ENCODE peak calls at places on chromosomes 3 and 15, in four cellular contexts. K is PC-3, X is MM.1S, Y is K562. D is an unnamed sample.

GRCh38 chr3:151976211-151977050 is 103.0 kb downstream of the SUCNR1 start:
- DNase-seq in X (no peak), K (peak; percentile 98), Y (no peak), D (no peak)

GRCh38 chr3:31918179-31919165 is 62.6 kb downstream of the OSBPL10 start:
- DNase-seq in Y (no peak), K (no peak), X (peak; percentile 87), D (peak; percentile 29)

GRCh38 chr3:172915911-172916514 is 165.5 kb downstream of the ECT2 start:
- DNase-seq in X (no peak), K (no peak), Y (no peak), D (no peak)

GRCh38 chr3:136250862-136251460 is 821 bp downstream of the PCCB start:
- DNase-seq in X (peak; percentile 65), K (peak; percentile 9), Y (peak; percentile 72), D (peak; percentile 36)

GRCh38 chr3:30282052-30282708 is 324.2 kb upstream of the TGFBR2 start:
- DNase-seq in Y (no peak), X (no peak), K (peak; percentile 89), D (no peak)

GRCh38 chr15:36622247-36622795 is 42.9 kb downstream of the CDIN1 start:
- DNase-seq in X (no peak), K (no peak), Y (no peak), D (no peak)

GRCh38 chr15:77580991-77581682 is 51.6 kb downstream of the LINGO1 start:
- DNase-seq in Y (no peak), X (no peak), K (no peak), D (no peak)

GRCh38 chr3:49351521-49352011 is 6.6 kb downstream of the GPX1 start:
- DNase-seq in X (no peak), K (peak; percentile 85), Y (no peak), D (no peak)

GRCh38 chr15:62068071-62068786 is 1.5 kb downstream of the C2CD4A start:
- DNase-seq in X (peak; percentile 50), Y (peak; percentile 20), K (peak; percentile 22), D (no peak)

GRCh38 chr3:159804726-159805410 is 183.8 kb upstream of the IL12A start:
- DNase-seq in K (peak; percentile 93), X (peak; percentile 88), Y (peak; percentile 35), D (peak; percentile 48)

GRCh38 chr3:127417709-127418559 is 130.1 kb upstream of the PRR20G start:
- DNase-seq in X (no peak), Y (no peak), K (no peak), D (no peak)

GRCh38 chr3:10882851-10883250 is 66.8 kb downstream of the SLC6A11 start:
- DNase-seq in Y (no peak), K (no peak), X (no peak), D (no peak)

GRCh38 chr3:39088456-39088855 is 19.0 kb downstream of the GORASP1 start:
- DNase-seq in K (no peak), Y (no peak), X (no peak), D (no peak)

GRCh38 chr3:38588995-38589937 is 60.2 kb downstream of the SCN5A start:
- DNase-seq in K (no peak), X (no peak), Y (no peak), D (no peak)

GRCh38 chr3:58173670-58174472 is 36.9 kb downstream of the DNASE1L3 start:
- DNase-seq in X (peak; percentile 49), Y (peak; percentile 17), K (peak; percentile 55), D (peak; percentile 63)

GRCh38 chr3:62755285-62755684 is 119.9 kb downstream of the CADPS start:
- DNase-seq in X (no peak), Y (no peak), K (peak; percentile 16), D (no peak)

GRCh38 chr3:148861277-148861869 is 3.7 kb upstream of the CPA3 start:
- DNase-seq in X (peak; percentile 58), K (peak; percentile 72), Y (peak; percentile 52), D (no peak)

GRCh38 chr15:62365795-62366442 is 200.8 kb upstream of the C2CD4B start:
- DNase-seq in Y (no peak), K (peak; percentile 6), X (no peak), D (no peak)

GRCh38 chr3:129119365-129120100 is 2.1 kb downstream of the RAB43 start:
- DNase-seq in X (peak; percentile 61), Y (no peak), K (peak; percentile 8), D (peak; percentile 21)

GRCh38 chr15:48017747-48018146 is 103.0 kb upstream of the SLC24A5 start:
- DNase-seq in X (no peak), K (no peak), Y (no peak), D (no peak)

GRCh38 chr3:125150525-125151436 is 61.8 kb downstream of the SLC12A8 start:
- DNase-seq in X (peak; percentile 68), Y (peak; percentile 67), K (peak; percentile 71), D (peak; percentile 71)

GRCh38 chr3:54557538-54558419 is 370.1 kb downstream of the LRTM1 start:
- DNase-seq in K (no peak), Y (no peak), X (no peak), D (no peak)

GRCh38 chr15:45111390-45112142 is 2.4 kb downstream of the DUOX2 start:
- DNase-seq in Y (no peak), X (no peak), K (no peak), D (no peak)

GRCh38 chr3:46991406-46992165 is 12.1 kb downstream of the NBEAL2 start:
- DNase-seq in K (no peak), Y (no peak), X (no peak), D (no peak)

GRCh38 chr15:40340740-40341400 is at the start of gene CCDC9B:
- DNase-seq in Y (peak; percentile 63), X (no peak), K (peak; percentile 93), D (no peak)

GRCh38 chr15:90201944-90202375 is 830 bp downstream of the SEMA4B start:
- DNase-seq in Y (peak; percentile 37), K (no peak), X (no peak), D (no peak)

GRCh38 chr3:116863842-116864626 is 154.5 kb downstream of the TUSC7 start:
- DNase-seq in K (peak; percentile 52), Y (no peak), X (peak; percentile 69), D (no peak)

GRCh38 chr3:100073555-100074307 is 40.6 kb downstream of the FILIP1L start:
- DNase-seq in K (no peak), Y (no peak), X (no peak), D (peak; percentile 40)

GRCh38 chr3:132638721-132639120 is 20.9 kb downstream of the ACAD11 start:
- DNase-seq in X (no peak), Y (no peak), K (no peak), D (no peak)

DNA sequence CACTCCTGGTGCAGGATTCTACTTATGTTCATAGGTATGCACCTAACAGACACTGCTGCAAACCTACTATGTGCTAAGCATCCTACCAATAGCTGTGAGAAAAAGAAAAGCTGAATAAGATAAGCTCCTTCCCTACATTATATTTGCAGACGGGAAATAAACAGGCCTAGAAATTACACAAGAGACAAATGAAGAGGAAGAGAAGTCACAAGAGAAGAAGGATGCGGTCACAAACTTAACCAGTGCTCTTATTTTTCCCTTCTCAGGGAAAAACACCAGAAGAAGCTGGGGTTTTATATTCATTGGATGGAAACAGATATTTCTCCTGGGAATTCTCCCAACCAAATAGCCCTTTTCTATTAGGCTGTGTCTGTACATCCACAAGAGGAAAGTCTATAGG is 109.7 kb upstream of the TRIM42 start:
- DNase-seq in X (no peak), Y (no peak), K (no peak), D (no peak)
- H3K4me2 ChIP-seq in X (no peak overlapping the region), Y (no peak overlapping the region), K (no peak overlapping the region), D (no peak overlapping the region)

GRCh38 chr3:196159526-196159925 is 51.7 kb downstream of the ZDHHC19 start:
- DNase-seq in K (no peak), Y (no peak), X (no peak), D (no peak)
- H3K4me2 ChIP-seq in K (no peak overlapping the region), Y (no peak overlapping the region), X (no peak overlapping the region), D (peak overlapping the region; percentile 42)

GRCh38 chr15:96341465-96342142 is 11.1 kb downstream of the NR2F2 start:
- DNase-seq in K (no peak), X (no peak), Y (no peak), D (no peak)

GRCh38 chr15:96340611-96341464 is 10.3 kb downstream of the NR2F2 start:
- DNase-seq in K (peak; percentile 13), X (peak; percentile 24), Y (no peak), D (no peak)

GRCh38 chr15:96342611-96343528 is 12.4 kb downstream of the NR2F2 start:
- DNase-seq in X (no peak), K (no peak), Y (no peak), D (no peak)

GRCh38 chr15:96343529-96344072 is 13.1 kb downstream of the NR2F2 start:
- DNase-seq in K (no peak), X (no peak), Y (no peak), D (no peak)

DNA sequence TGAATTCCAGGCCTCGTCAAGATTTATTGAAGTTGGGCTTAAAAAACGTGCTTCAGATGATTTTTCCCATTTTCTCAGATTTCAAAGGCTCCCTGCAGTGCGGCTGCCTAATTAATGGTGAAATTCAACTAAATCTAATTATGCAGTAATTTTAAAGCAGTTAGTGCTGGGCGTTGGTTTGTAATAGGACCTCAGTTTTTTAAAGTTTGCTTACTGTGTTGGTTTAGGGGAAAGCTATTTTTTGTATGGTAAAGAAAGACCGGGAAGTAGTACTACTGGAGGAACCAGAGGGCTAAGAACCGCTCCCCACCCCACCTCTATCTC is 11.6 kb downstream of the NR2F2 start:
- DNase-seq in X (no peak), K (no peak), Y (no peak), D (no peak)
- H3K4me2 ChIP-seq in X (no peak overlapping the region), K (no peak overlapping the region), Y (no peak overlapping the region), D (no peak overlapping the region)

DNA sequence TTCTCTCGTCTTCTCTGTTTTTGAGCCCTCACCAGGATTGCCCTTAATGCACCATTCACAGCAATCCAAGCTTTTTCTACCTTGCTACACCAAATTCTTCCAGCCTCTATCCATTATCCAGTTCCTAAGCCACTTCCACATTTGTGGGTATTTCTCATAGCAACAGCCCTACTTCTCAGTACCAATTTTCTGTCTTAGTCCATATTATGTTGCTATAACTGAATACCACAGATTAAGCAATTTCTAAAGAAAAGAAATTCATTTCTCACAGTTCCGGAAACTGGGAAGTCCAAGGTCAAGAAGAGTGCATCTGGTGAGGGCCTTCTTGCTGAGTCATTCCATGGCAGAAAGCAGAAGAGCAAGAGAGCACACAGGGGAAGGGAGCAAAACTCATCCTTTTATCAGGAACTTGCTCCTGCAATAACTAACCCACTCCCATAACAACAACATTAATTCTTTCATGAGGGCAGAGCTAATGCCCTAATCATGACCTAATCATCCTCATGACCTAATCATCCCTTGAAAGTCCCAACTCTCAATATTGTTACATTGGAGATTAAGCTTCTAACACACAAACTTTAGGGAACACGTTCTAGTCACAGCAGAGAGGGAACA is 9.7 kb upstream of the EIF1B start:
- DNase-seq in K (no peak), X (no peak), Y (peak; percentile 32), D (no peak)
- H3K4me2 ChIP-seq in K (no peak overlapping the region), X (no peak overlapping the region), Y (peak overlapping the region; percentile 65), D (no peak overlapping the region)

GRCh38 chr3:184359610-184360009 is 1.8 kb downstream of the CLCN2 start:
- DNase-seq in X (no peak), K (no peak), Y (no peak), D (no peak)
- H3K4me2 ChIP-seq in X (no peak overlapping the region), K (no peak overlapping the region), Y (peak overlapping the region; percentile 46), D (peak overlapping the region; percentile 31)

DNA sequence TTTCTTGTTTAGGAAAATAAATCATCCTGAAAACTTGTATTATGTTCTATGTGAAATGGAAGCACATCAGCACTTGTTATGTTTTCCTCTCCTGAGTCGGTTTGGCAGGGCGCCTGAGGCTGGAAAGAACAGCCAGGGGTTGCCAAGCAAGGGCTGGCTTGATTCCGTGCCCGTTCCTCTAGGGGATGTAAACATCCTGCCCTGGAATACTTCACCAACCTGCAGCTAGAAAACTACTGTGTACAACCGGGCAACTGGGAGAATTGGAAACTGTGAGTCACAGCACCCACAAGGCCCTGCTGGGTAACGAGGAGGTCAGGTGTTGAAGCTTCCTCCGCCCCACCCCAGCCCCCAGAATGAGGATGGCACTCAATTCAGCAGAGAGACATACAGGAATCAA is 67.1 kb downstream of the EIF4E3 start:
- DNase-seq in X (no peak), Y (no peak), K (peak; percentile 97), D (no peak)
- H3K4me2 ChIP-seq in X (no peak overlapping the region), Y (no peak overlapping the region), K (peak overlapping the region; percentile 70), D (no peak overlapping the region)

D was measured in DND-41.